ENCODE peak calls at places on chromosomes 3 and 15, in eight cellular contexts. R is A549, E is Panc1, K is HCT116, H is HL-60, U is GM23338, C is K562, P is SK-N-SH. L is an unnamed sample.

GRCh38 chr15:59609730-59610712 is 1.6 kb upstream of the GCNT3 start:
- DNase-seq in C (no peak), H (no peak), P (no peak), R (peak), K (no peak), E (no peak), U (peak), L (no peak)

GRCh38 chr3:145719118-145719517 is 441.9 kb downstream of the PLOD2 start:
- DNase-seq in U (peak), P (no peak), H (no peak), E (no peak), C (no peak), R (no peak), K (no peak), L (no peak)

GRCh38 chr3:103112273-103112672 is 677.5 kb downstream of the ZPLD1 start:
- DNase-seq in U (peak), H (no peak), E (no peak), C (no peak), K (no peak), P (no peak), R (no peak), L (no peak)

GRCh38 chr3:161648071-161648470 is 151.5 kb downstream of the OTOL1 start:
- DNase-seq in H (no peak), C (no peak), P (no peak), R (no peak), K (no peak), U (no peak), E (no peak), L (no peak)

GRCh38 chr15:98903377-98904018 is 104.1 kb downstream of the PGPEP1L start:
- DNase-seq in R (peak), E (no peak), C (no peak), P (no peak), U (no peak), K (no peak), H (no peak), L (no peak)

GRCh38 chr15:69591905-69592508 is 139.4 kb downstream of the RPLP1 start:
- DNase-seq in H (no peak), K (no peak), P (no peak), E (no peak), C (no peak), R (peak), U (no peak), L (no peak)

GRCh38 chr15:99992611-99993231 is 259.5 kb upstream of the LYSMD4 start:
- DNase-seq in C (no peak), R (no peak), H (no peak), U (no peak), E (no peak), P (no peak), K (no peak), L (no peak)

GRCh38 chr3:49535971-49536874 is 18.1 kb upstream of the BSN start:
- DNase-seq in U (no peak), H (no peak), E (no peak), C (no peak), K (no peak), P (no peak), R (no peak), L (no peak)

GRCh38 chr3:148861277-148861869 is 3.7 kb upstream of the CPA3 start:
- DNase-seq in R (peak), P (peak), H (no peak), K (peak), U (peak), E (peak), C (peak), L (no peak)

GRCh38 chr3:25910997-25911396 is 121.1 kb downstream of the OXSM start:
- DNase-seq in P (no peak), C (peak), H (peak), R (peak), U (peak), K (peak), E (no peak), L (no peak)

GRCh38 chr3:31106204-31106603 is 211.7 kb upstream of the GADL1 start:
- DNase-seq in E (no peak), C (no peak), U (no peak), P (no peak), R (no peak), K (no peak), H (no peak), L (no peak)

GRCh38 chr3:64209866-64210609 is 15.2 kb downstream of the PRICKLE2 start:
- DNase-seq in U (no peak), H (no peak), E (no peak), P (peak), K (no peak), R (no peak), C (no peak), L (no peak)
- TF ChIP-seq REST in U (no peak), H (no peak), E (no peak), P (no peak), K (no peak), R (no peak), C (no peak), L (no peak)

GRCh38 chr15:89672221-89673161 is 6.7 kb downstream of the PLIN1 start:
- DNase-seq in E (no peak), C (no peak), P (peak), R (no peak), U (peak), H (no peak), K (no peak), L (no peak)
- TF ChIP-seq REST in E (no peak), C (no peak), P (no peak), R (no peak), U (no peak), H (no peak), K (no peak), L (no peak)

GRCh38 chr3:13600950-13601691 is 52.2 kb downstream of the FBLN2 start:
- DNase-seq in P (peak), K (peak), C (no peak), H (no peak), E (peak), R (peak), U (no peak), L (no peak)
- TF ChIP-seq REST in P (no peak), K (no peak), C (no peak), H (no peak), E (no peak), R (no peak), U (no peak), L (no peak)

GRCh38 chr15:33975023-33975565 is 6.8 kb downstream of the CHRM5 start:
- DNase-seq in K (no peak), R (peak), E (no peak), C (no peak), U (no peak), P (no peak), H (no peak), L (no peak)
- TF ChIP-seq REST in K (no peak), R (no peak), E (no peak), C (no peak), U (no peak), P (no peak), H (no peak), L (no peak)

GRCh38 chr3:124639406-124640237 is 90.6 kb upstream of the UMPS start:
- DNase-seq in E (no peak), U (no peak), H (no peak), R (no peak), P (no peak), K (no peak), C (no peak), L (peak)
- TF ChIP-seq REST in E (no peak), U (no peak), H (no peak), R (no peak), P (no peak), K (no peak), C (no peak), L (no peak)

GRCh38 chr3:125061646-125062045 is 5.8 kb upstream of the HEG1 start:
- DNase-seq in U (no peak), E (no peak), P (no peak), H (no peak), K (no peak), R (no peak), C (no peak), L (no peak)
- TF ChIP-seq REST in U (no peak), E (no peak), P (no peak), H (no peak), K (no peak), R (no peak), C (no peak), L (no peak)

DNA sequence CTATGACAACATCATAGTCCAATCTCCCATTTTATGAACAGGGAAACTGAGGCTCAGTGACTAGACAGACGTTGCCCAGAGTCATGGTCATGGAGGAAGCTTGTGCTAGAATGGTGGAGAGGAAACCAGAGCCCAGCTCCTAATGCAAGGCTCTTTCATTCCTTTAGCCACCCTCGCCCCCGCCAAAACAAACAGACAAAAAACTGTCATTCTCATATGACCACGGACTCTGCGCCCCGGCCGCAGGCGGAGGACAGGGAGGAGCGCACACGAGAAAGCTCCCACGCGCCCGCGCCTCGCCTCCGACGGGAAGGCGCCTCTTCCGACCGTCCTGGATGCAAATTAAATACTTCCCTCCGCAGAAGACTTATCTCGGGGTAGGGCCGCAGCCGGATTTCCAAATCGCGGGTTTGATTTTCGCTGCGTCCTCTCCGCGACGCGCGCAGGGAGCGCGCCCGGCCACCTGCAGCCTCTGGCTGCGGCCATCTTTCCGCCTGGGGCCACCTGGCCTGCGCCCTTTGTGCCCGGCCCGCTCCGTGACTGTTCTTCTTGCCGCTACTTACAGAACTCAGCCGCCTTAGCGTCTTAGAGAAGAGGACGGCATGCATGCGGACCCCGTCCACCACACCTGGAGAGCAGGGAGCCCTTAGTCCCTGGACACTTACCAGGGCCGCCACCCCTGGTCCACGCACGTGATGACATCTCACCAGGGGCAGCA is 646 bp upstream of the ATP13A3 start:
- DNase-seq in U (peak), R (no peak), H (peak), P (peak), E (no peak), C (peak), K (no peak), L (no peak)
- TF ChIP-seq REST in U (no peak), R (no peak), H (no peak), P (no peak), E (no peak), C (no peak), K (no peak), L (no peak)

GRCh38 chr3:170531557-170532335 is 54.1 kb downstream of the SLC7A14 start:
- DNase-seq in P (no peak), R (no peak), K (no peak), H (no peak), C (no peak), E (no peak), U (no peak), L (no peak)
- TF ChIP-seq REST in P (no peak), R (no peak), K (no peak), H (no peak), C (no peak), E (no peak), U (no peak), L (no peak)

DNA sequence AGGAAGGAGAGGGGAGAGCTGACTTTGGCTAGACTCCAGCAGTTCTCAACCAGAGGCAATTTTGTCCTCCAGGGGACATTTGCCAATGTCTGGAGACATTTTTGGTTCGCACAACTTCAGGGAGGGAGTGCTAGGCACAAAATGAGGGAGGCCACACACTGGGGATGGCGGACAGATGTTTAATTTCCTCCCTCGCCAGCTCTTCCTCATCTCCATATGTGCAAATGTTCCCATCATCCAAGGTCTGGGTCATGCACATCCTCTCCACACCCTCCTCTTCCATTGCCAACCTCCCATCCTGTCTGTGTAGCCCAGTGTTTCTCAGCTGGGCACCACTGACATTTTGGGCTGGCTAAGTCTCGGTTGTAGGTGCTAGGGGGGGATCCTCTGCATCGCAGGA is 50.7 kb upstream of the SLC7A14 start:
- DNase-seq in R (no peak), C (no peak), H (no peak), U (no peak), K (no peak), P (no peak), E (no peak), L (no peak)
- TF ChIP-seq REST in R (no peak), C (no peak), H (no peak), U (no peak), K (no peak), P (no peak), E (no peak), L (no peak)

GRCh38 chr3:187725653-187726370 is 19.5 kb downstream of the BCL6 start:
- DNase-seq in C (no peak), P (no peak), U (no peak), E (no peak), R (no peak), H (no peak), K (no peak), L (no peak)

GRCh38 chr3:187729598-187729997 is 15.7 kb downstream of the BCL6 start:
- DNase-seq in H (no peak), K (no peak), R (no peak), P (no peak), C (no peak), E (no peak), U (no peak), L (no peak)

GRCh38 chr3:187726564-187726963 is 18.7 kb downstream of the BCL6 start:
- DNase-seq in P (no peak), K (no peak), C (no peak), E (no peak), U (no peak), R (no peak), H (no peak), L (no peak)

GRCh38 chr3:187728930-187729583 is 16.2 kb downstream of the BCL6 start:
- DNase-seq in U (no peak), H (no peak), C (no peak), K (no peak), E (no peak), R (no peak), P (no peak), L (no peak)

DNA sequence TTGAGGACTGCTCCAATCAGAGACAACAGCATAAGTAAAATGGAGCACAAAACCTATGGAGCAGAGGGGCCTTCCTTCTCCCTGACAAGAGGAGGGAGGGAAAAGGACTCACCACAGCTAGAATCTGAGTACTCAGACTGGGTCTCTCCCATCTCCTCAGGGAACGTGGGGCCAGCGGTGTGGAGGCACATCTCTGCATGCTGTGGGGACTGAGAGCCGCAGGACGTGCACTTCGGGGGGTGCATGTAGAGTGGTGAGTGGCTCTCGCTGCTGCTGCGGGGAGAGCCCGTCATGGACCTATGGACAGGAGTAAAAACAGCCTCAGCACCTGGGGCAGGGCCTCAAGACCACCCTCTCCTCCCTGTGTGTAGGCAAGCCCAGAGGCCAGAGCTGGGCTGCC is 17.0 kb downstream of the BCL6 start:
- DNase-seq in P (no peak), E (no peak), R (no peak), C (no peak), K (no peak), H (no peak), U (no peak), L (no peak)
- TF ChIP-seq REST in P (no peak), E (no peak), R (no peak), C (no peak), K (no peak), H (no peak), U (no peak), L (no peak)

L was measured in GM12878.